ENCODE peak calls at places on chromosomes 7 and 10, in ten cellular contexts. F is sigmoid colon, L is tibial nerve, A is suprapubic skin, O is transverse colon, Q is upper lobe of left lung, B is stomach, S is GM12878, V is HepG2, K is H1. E is an unnamed sample.

GRCh38 chr7:18936265-18936664 is 181.2 kb downstream of the TWIST1 start:
- DNase-seq in K (no peak), F (no peak), B (no peak), V (no peak), L (no peak), A (no peak), S (no peak), Q (no peak), O (no peak), E (no peak)

GRCh38 chr7:48634116-48634632 is 290.2 kb upstream of the CDC14C start:
- DNase-seq in V (no peak), K (no peak), O (no peak), A (no peak), L (no peak), B (no peak), Q (no peak), F (no peak), S (no peak), E (no peak)

GRCh38 chr10:70234668-70235447 is 1.6 kb upstream of the PPA1 start:
- DNase-seq in Q (no peak), V (no peak), B (no peak), L (peak; percentile 65), S (no peak), O (no peak), F (no peak), K (no peak), A (peak; percentile 84), E (peak; percentile 54)

GRCh38 chr10:98349508-98349922 is 65.5 kb downstream of the PYROXD2 start:
- DNase-seq in Q (no peak), K (no peak), L (peak; percentile 28), V (no peak), A (no peak), F (peak; percentile 87), O (peak; percentile 38), B (no peak), S (no peak), E (peak; percentile 26)

GRCh38 chr10:131444862-131445461 is 133.4 kb upstream of the TCERG1L start:
- DNase-seq in V (no peak), Q (no peak), L (no peak), B (no peak), S (no peak), O (no peak), K (no peak), A (no peak), F (no peak), E (peak; percentile 43)

GRCh38 chr7:129376778-129377700 is 57.2 kb upstream of the STRIP2 start:
- DNase-seq in B (no peak), Q (peak; percentile 48), K (no peak), V (no peak), A (no peak), F (no peak), S (no peak), O (no peak), L (no peak), E (no peak)

GRCh38 chr7:90952649-90952991 is 311.6 kb upstream of the FZD1 start:
- DNase-seq in A (no peak), Q (no peak), F (no peak), B (no peak), S (no peak), O (no peak), L (no peak), K (no peak), V (no peak), E (no peak)

GRCh38 chr7:116399808-116400207 is 99.7 kb upstream of the CAV2 start:
- DNase-seq in B (no peak), L (no peak), A (no peak), F (no peak), K (no peak), O (no peak), S (no peak), Q (no peak), V (no peak), E (no peak)

GRCh38 chr10:120828940-120829339 is 22.2 kb upstream of the WDR11 start:
- DNase-seq in L (no peak), S (no peak), A (no peak), B (no peak), Q (no peak), O (no peak), V (no peak), F (no peak), K (no peak), E (no peak)

GRCh38 chr7:157499121-157499834 is 162.5 kb downstream of the DNAJB6 start:
- DNase-seq in O (no peak), F (peak; percentile 37), Q (no peak), L (no peak), A (peak; percentile 21), K (no peak), S (no peak), B (peak; percentile 4), V (no peak), E (no peak)

GRCh38 chr10:59513558-59513957 is 151.2 kb upstream of the FAM13C start:
- DNase-seq in O (no peak), V (no peak), L (no peak), K (no peak), Q (no peak), A (no peak), S (no peak), B (no peak), F (no peak), E (no peak)

GRCh38 chr10:59512951-59513350 is 150.6 kb upstream of the FAM13C start:
- DNase-seq in K (no peak), F (no peak), A (no peak), B (no peak), L (no peak), Q (no peak), S (no peak), O (no peak), V (no peak), E (no peak)

GRCh38 chr10:59523843-59524242 is 161.5 kb upstream of the FAM13C start:
- DNase-seq in A (no peak), O (no peak), S (no peak), K (no peak), V (no peak), L (no peak), B (no peak), F (no peak), Q (no peak), E (no peak)

GRCh38 chr10:59517961-59518360 is 155.6 kb upstream of the FAM13C start:
- DNase-seq in V (no peak), S (no peak), Q (no peak), A (no peak), L (no peak), O (no peak), B (no peak), F (no peak), K (no peak), E (no peak)
- H3K27me3 ChIP-seq in V (no peaks in the 10 kb centered on the region), S (no peaks in the 10 kb centered on the region), Q (no peaks in the 10 kb centered on the region), A (no peaks in the 10 kb centered on the region), L (no peaks in the 10 kb centered on the region), O (no peaks in the 10 kb centered on the region), B (no peaks in the 10 kb centered on the region), F (no peaks in the 10 kb centered on the region), K (no peaks in the 10 kb centered on the region), E (no peaks in the 10 kb centered on the region)

GRCh38 chr7:38021892-38022291 is 101.5 kb downstream of the EPDR1 start:
- DNase-seq in K (no peak), S (no peak), A (no peak), Q (no peak), L (no peak), O (no peak), F (no peak), V (no peak), B (no peak), E (no peak)
- TF ChIP-seq POLR2A in K (no peak), S (no peak), A (no peak), Q (no peak), L (no peak), O (no peak), F (no peak), V (no peak), B (no peak), E (no peak)

GRCh38 chr7:106452031-106452851 is 167.5 kb upstream of the NAMPT start:
- DNase-seq in V (no peak), Q (no peak), L (no peak), O (no peak), A (no peak), F (no peak), K (no peak), B (no peak), S (no peak), E (no peak)
- TF ChIP-seq EP300 in V (no peak), Q (no peak), L (no peak), O (no peak), A (no peak), F (no peak), K (no peak), B (no peak), S (no peak), E (no peak)

GRCh38 chr10:101221479-101222246 is 7.6 kb downstream of the LBX1 start:
- DNase-seq in K (no peak), B (no peak), V (no peak), Q (no peak), A (no peak), L (no peak), F (no peak), S (no peak), O (no peak), E (no peak)
- H3K27me3 ChIP-seq in K (peaks cover 100% of the 10 kb centered on the region), B (peaks cover 49% of the 10 kb centered on the region), V (peaks cover 98% of the 10 kb centered on the region), Q (peaks cover 91% of the 10 kb centered on the region), A (peaks cover 100% of the 10 kb centered on the region), L (peaks cover 100% of the 10 kb centered on the region), F (peaks cover 100% of the 10 kb centered on the region), S (peaks cover 41% of the 10 kb centered on the region), O (peaks cover 100% of the 10 kb centered on the region), E (peaks cover 5% of the 10 kb centered on the region)

GRCh38 chr10:103193107-103193819 is at the start of gene NT5C2:
- DNase-seq in S (no peak), B (peak; percentile 85), L (peak; percentile 59), O (peak; percentile 88), Q (peak; percentile 82), K (no peak), F (peak; percentile 86), A (peak; percentile 81), V (peak; percentile 40), E (peak; percentile 85)
- TF ChIP-seq POLR2A in S (peak; percentile 12), B (no peak), L (peak; percentile 56), O (no peak), Q (peak; percentile 13), K (peak; percentile 61), F (no peak), A (no peak), V (no peak), E (no peak)

GRCh38 chr7:12783421-12783820 is 96.0 kb downstream of the ARL4A start:
- DNase-seq in O (no peak), K (no peak), F (no peak), Q (no peak), V (no peak), B (no peak), L (no peak), A (no peak), S (no peak), E (no peak)
- TF ChIP-seq EP300 in O (no peak), K (no peak), F (no peak), Q (no peak), V (no peak), B (no peak), L (no peak), A (no peak), S (no peak), E (no peak)